ENCODE peak calls at places on chromosomes 6 and 20, in eight cellular contexts. A is skeletal muscle cell; O is CD8-positive, alpha-beta memory T cell; B is DMS53; W is CD4-positive, alpha-beta T cell; M is cerebellar cortex; P is midbrain; E is mucosa of gallbladder. V is an unnamed sample.

GRCh38 chr6:160300076-160300695 is 41.6 kb upstream of the SLC22A2 start:
- DNase-seq in M (no peak), O (no peak), B (no peak), E (peak; percentile 77), A (no peak), W (no peak), P (no peak), V (no peak)

GRCh38 chr20:40173877-40174276 is 515.2 kb downstream of the MAFB start:
- DNase-seq in A (no peak), W (no peak), M (no peak), E (no peak), P (no peak), O (no peak), B (no peak), V (no peak)

GRCh38 chr20:41135187-41135887 is 2.0 kb upstream of the PLCG1 start:
- DNase-seq in W (peak; percentile 49), O (peak; percentile 53), A (no peak), E (peak; percentile 36), B (peak; percentile 76), M (peak; percentile 51), P (peak; percentile 40), V (peak; percentile 31)

GRCh38 chr6:113299526-113299925 is 557.6 kb upstream of the MARCKS start:
- DNase-seq in A (no peak), W (no peak), M (no peak), E (no peak), P (no peak), B (no peak), O (no peak), V (no peak)

GRCh38 chr6:122676688-122677087 is 66.5 kb downstream of the PKIB start:
- DNase-seq in P (no peak), B (no peak), A (no peak), E (no peak), W (no peak), O (no peak), M (no peak), V (no peak)

GRCh38 chr20:35145141-35145564 is 2.0 kb downstream of the EDEM2 start:
- DNase-seq in A (no peak), P (peak; percentile 10), O (peak; percentile 25), W (no peak), M (peak; percentile 95), B (peak; percentile 82), E (no peak), V (no peak)

GRCh38 chr6:142258757-142259156 is 43.0 kb upstream of the ADGRG6 start:
- DNase-seq in W (no peak), E (no peak), O (no peak), A (no peak), P (no peak), M (no peak), B (no peak), V (no peak)

GRCh38 chr6:115064680-115065079 is 721.9 kb upstream of the HS3ST5 start:
- DNase-seq in B (no peak), P (no peak), W (no peak), M (no peak), A (no peak), E (no peak), O (no peak), V (no peak)